ENCODE peak calls at places on chromosome 9, in six cellular contexts. U is HCT116, S is GM12878, M is H1, T is HepG2, V is K562. R is an unnamed sample.

GRCh38 chr9:93589688-93590087 is 13.3 kb downstream of the PHF2 start:
- DNase-seq in U (no peak), S (no peak), M (no peak), T (peak; percentile 83), V (no peak), R (no peak)

GRCh38 chr9:8188720-8189407 is 389.3 kb upstream of the DMAC1 start:
- DNase-seq in U (no peak), S (no peak), M (no peak), T (no peak), V (no peak), R (no peak)

GRCh38 chr9:68887232-68887631 is 126.7 kb downstream of the PRKACG start:
- DNase-seq in U (no peak), S (no peak), M (no peak), T (no peak), V (no peak), R (no peak)

GRCh38 chr9:105141448-105142101 is 102.9 kb upstream of the SLC44A1 start:
- DNase-seq in U (no peak), S (no peak), M (no peak), T (no peak), V (no peak), R (no peak)

GRCh38 chr9:120434532-120434931 is 145.4 kb downstream of the CDK5RAP2 start:
- DNase-seq in U (no peak), S (no peak), M (no peak), T (no peak), V (no peak), R (no peak)

GRCh38 chr9:108844856-108845255 is 10.9 kb downstream of the ACTL7B start:
- DNase-seq in U (no peak), S (no peak), M (no peak), T (no peak), V (no peak), R (no peak)

GRCh38 chr9:90526386-90526785 is 116.2 kb downstream of the DIRAS2 start:
- DNase-seq in U (no peak), S (no peak), M (no peak), T (no peak), V (no peak), R (no peak)

GRCh38 chr9:90659626-90660364 is 17.2 kb upstream of the DIRAS2 start:
- DNase-seq in U (no peak), S (no peak), M (no peak), T (no peak), V (no peak), R (no peak)

GRCh38 chr9:98333703-98334582 is 78.5 kb upstream of the TBC1D2 start:
- DNase-seq in U (peak; percentile 66), S (no peak), M (no peak), T (no peak), V (peak; percentile 76), R (no peak)

DNA sequence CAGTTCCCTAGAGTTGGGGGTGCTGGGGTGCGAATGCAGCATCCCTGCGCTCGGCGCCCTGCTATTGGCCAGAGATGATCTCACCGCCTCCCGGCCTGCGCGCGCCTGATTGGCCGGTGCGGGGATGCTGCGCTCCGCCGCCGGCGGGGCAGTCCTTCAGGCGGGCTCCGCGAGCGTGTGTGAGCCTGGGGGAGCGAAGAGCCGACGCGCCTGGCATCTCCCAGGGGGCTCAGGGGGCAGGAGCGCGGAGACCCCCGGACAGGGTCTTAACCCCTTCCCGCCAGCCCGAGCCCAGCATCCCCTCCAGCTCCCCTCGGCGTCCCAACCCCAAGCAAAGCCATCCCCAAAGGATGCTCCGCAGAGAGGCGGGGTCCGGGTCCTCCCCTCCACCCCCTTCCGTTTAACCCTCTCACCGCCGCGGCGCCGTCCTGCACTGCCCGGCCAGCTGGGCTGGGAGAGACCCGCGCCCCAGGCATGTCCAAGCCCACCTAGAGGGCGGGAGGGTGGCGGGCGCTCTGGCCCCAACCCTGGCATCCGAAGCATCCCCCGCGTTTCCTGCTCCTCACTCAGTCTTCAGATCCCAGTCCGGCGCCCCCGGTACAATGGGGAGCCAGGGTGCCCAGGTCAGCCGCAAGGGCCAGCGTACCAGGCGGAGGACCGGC is 19.1 kb upstream of the TOR2A start:
- DNase-seq in U (no peak), S (no peak), M (peak; percentile 90), T (no peak), V (peak; percentile 53), R (peak; percentile 52)
- H3K27me3 ChIP-seq in U (no peaks in the 10 kb centered on the region), S (no peaks in the 10 kb centered on the region), M (peaks cover 3% of the 10 kb centered on the region), T (peaks cover 2% of the 10 kb centered on the region), V (peaks cover 2% of the 10 kb centered on the region), R (peaks cover 52% of the 10 kb centered on the region)

GRCh38 chr9:87547665-87548064 is 50.0 kb downstream of the DAPK1 start:
- DNase-seq in U (no peak), S (no peak), M (no peak), T (peak; percentile 12), V (peak; percentile 32), R (no peak)

GRCh38 chr9:87550253-87550954 is 52.7 kb downstream of the DAPK1 start:
- DNase-seq in U (no peak), S (no peak), M (no peak), T (no peak), V (no peak), R (no peak)

GRCh38 chr9:87548159-87548558 is 50.5 kb downstream of the DAPK1 start:
- DNase-seq in U (no peak), S (no peak), M (no peak), T (no peak), V (no peak), R (no peak)

GRCh38 chr9:87551692-87552303 is 54.1 kb downstream of the DAPK1 start:
- DNase-seq in U (no peak), S (no peak), M (no peak), T (no peak), V (peak; percentile 82), R (no peak)

GRCh38 chr9:87549774-87550173 is 52.1 kb downstream of the DAPK1 start:
- DNase-seq in U (no peak), S (no peak), M (no peak), T (no peak), V (no peak), R (no peak)
- TF ChIP-seq ZNF274 in U (no peak), S (no peak), M (no peak), T (no peak), V (no peak), R (no peak)

GRCh38 chr9:110104201-110104845 is 103.6 kb downstream of the C9orf152 start:
- DNase-seq in U (no peak), S (no peak), M (no peak), T (no peak), V (no peak), R (no peak)
- H3K4me3 ChIP-seq in U (no peak overlapping the region), S (no peak overlapping the region), M (no peak overlapping the region), T (no peak overlapping the region), V (no peak overlapping the region), R (no peak overlapping the region)

GRCh38 chr9:124514125-124514524 is 6.9 kb upstream of the NR5A1 start:
- DNase-seq in U (no peak), S (no peak), M (peak; percentile 48), T (no peak), V (no peak), R (no peak)

GRCh38 chr9:124513374-124513994 is 6.3 kb upstream of the NR5A1 start:
- DNase-seq in U (no peak), S (no peak), M (peak; percentile 49), T (no peak), V (peak; percentile 50), R (no peak)

GRCh38 chr9:124511891-124512805 is 4.9 kb upstream of the NR5A1 start:
- DNase-seq in U (no peak), S (no peak), M (peak; percentile 53), T (peak; percentile 64), V (peak; percentile 76), R (no peak)

GRCh38 chr9:124511426-124511840 is 4.2 kb upstream of the NR5A1 start:
- DNase-seq in U (no peak), S (no peak), M (peak; percentile 63), T (peak; percentile 52), V (peak; percentile 66), R (peak; percentile 20)

DNA sequence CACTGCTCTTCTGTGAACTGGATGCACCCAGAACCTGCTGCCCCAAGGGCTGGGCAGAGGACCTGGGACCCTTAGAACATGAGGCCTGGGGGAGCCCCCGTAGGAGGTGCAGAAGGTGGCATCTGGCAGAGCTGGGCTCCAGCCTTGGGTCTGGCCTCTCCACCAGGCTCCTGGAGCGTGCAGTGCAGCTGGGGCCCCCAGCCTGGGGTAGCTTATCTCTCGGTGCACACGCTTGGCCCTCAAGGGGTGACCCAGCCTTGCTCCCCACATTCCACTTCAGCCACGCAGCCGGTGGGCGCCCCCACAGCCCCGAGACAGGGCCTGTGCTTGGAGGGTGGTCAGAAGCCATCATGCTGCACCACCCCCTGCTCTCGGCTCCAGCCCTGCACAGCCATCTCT is 5.6 kb upstream of the NR5A1 start:
- DNase-seq in U (no peak), S (no peak), M (peak; percentile 50), T (no peak), V (peak; percentile 68), R (no peak)
- H3K27me3 ChIP-seq in U (no peaks in the 10 kb centered on the region), S (no peaks in the 10 kb centered on the region), M (no peaks in the 10 kb centered on the region), T (no peaks in the 10 kb centered on the region), V (no peaks in the 10 kb centered on the region), R (no peaks in the 10 kb centered on the region)

GRCh38 chr9:133528001-133528886 is 3.5 kb upstream of the MYMK start:
- DNase-seq in U (no peak), S (no peak), M (no peak), T (no peak), V (no peak), R (no peak)

GRCh38 chr9:133527444-133527920 is 2.7 kb upstream of the MYMK start:
- DNase-seq in U (no peak), S (no peak), M (no peak), T (no peak), V (no peak), R (no peak)

GRCh38 chr9:133525677-133526076 is 918 bp upstream of the MYMK start:
- DNase-seq in U (no peak), S (no peak), M (no peak), T (no peak), V (no peak), R (no peak)

GRCh38 chr9:133528887-133529262 is 4.1 kb upstream of the MYMK start:
- DNase-seq in U (no peak), S (no peak), M (no peak), T (no peak), V (no peak), R (no peak)

DNA sequence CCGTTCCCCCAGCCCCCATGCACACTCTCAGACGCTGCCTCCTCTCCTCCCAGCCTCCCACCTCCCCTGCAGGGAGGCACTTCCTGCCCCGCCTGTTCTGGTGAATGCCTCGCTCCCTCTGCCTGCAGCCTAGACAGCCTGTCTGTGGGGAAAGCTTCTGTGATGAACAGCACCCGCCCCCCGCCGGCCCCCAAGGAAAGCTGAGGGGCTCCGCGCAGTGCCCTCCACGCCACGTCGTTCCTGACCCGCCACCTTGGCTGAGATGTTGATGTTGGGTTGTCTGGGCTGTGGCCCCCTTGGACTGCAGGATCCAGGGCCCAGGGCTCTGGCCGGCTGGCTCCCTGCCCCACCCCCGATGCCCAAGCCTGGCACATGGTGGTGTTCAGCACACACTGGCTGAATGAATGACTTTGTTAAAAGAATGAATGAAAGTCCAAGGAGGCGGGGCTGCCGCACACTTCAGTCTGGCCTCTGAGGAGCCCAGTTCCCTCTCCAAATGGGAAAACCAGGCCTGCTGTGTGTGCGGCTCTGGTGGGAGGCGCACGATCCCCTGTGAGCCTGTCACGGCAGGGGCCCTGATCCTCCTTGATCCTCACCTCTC is 2.1 kb upstream of the MYMK start:
- DNase-seq in U (no peak), S (no peak), M (no peak), T (no peak), V (no peak), R (peak; percentile 59)
- TF ChIP-seq ZNF274 in U (no peak), S (no peak), M (no peak), T (no peak), V (no peak), R (no peak)

GRCh38 chr9:129336601-129337286 is 158.7 kb upstream of the IER5L start:
- DNase-seq in U (no peak), S (no peak), M (peak; percentile 67), T (no peak), V (peak; percentile 26), R (no peak)
- H3K4me3 ChIP-seq in U (no peak overlapping the region), S (peak overlapping the region; percentile 36), M (peak overlapping the region; percentile 38), T (no peak overlapping the region), V (no peak overlapping the region), R (peak overlapping the region; percentile 29)

GRCh38 chr9:17088566-17088965 is 46.3 kb upstream of the CNTLN start:
- DNase-seq in U (no peak), S (no peak), M (no peak), T (no peak), V (no peak), R (no peak)
- H3K27me3 ChIP-seq in U (no peaks in the 10 kb centered on the region), S (no peaks in the 10 kb centered on the region), M (no peaks in the 10 kb centered on the region), T (no peaks in the 10 kb centered on the region), V (no peaks in the 10 kb centered on the region), R (no peaks in the 10 kb centered on the region)

R was measured in NT2/D1.